ENCODE peak calls at places on chromosomes 5 and 9, in seven cellular contexts. One of them, this sample, is unnamed.

GRCh38 chr5:164256351-164256750 is 750.9 kb downstream of the MAT2B start:
- DNase-seq in colonic mucosa: no peak
- DNase-seq in GM13977: no peak
- DNase-seq in GM06990: no peak
- DNase-seq in neural crest cell: no peak
- DNase-seq in endothelial cell: no peak
- DNase-seq in CD4-positive, alpha-beta T cell: no peak
- DNase-seq in this sample: no peak

GRCh38 chr5:94776167-94776566 is 157.7 kb downstream of the SLF1 start:
- DNase-seq in colonic mucosa: no peak
- DNase-seq in GM13977: no peak
- DNase-seq in GM06990: no peak
- DNase-seq in neural crest cell: no peak
- DNase-seq in endothelial cell: no peak
- DNase-seq in CD4-positive, alpha-beta T cell: no peak
- DNase-seq in this sample: no peak

GRCh38 chr5:81774359-81774758 is 23.5 kb upstream of the SSBP2 start:
- DNase-seq in colonic mucosa: no peak
- DNase-seq in GM13977: no peak
- DNase-seq in GM06990: no peak
- DNase-seq in neural crest cell: no peak
- DNase-seq in endothelial cell: no peak
- DNase-seq in CD4-positive, alpha-beta T cell: no peak
- DNase-seq in this sample: no peak

GRCh38 chr5:128227984-128228383 is 144.4 kb downstream of the SLC12A2 start:
- DNase-seq in colonic mucosa: no peak
- DNase-seq in GM13977: no peak
- DNase-seq in GM06990: no peak
- DNase-seq in neural crest cell: no peak
- DNase-seq in endothelial cell: no peak
- DNase-seq in CD4-positive, alpha-beta T cell: no peak
- DNase-seq in this sample: no peak

GRCh38 chr9:85155380-85155779 is 485.9 kb downstream of the NTRK2 start:
- DNase-seq in colonic mucosa: no peak
- DNase-seq in GM13977: no peak
- DNase-seq in GM06990: no peak
- DNase-seq in neural crest cell: no peak
- DNase-seq in endothelial cell: no peak
- DNase-seq in CD4-positive, alpha-beta T cell: no peak
- DNase-seq in this sample: no peak

GRCh38 chr5:103207653-103208052 is 50.9 kb upstream of the MACIR start:
- DNase-seq in colonic mucosa: no peak
- DNase-seq in GM13977: no peak
- DNase-seq in GM06990: no peak
- DNase-seq in neural crest cell: no peak
- DNase-seq in endothelial cell: no peak
- DNase-seq in CD4-positive, alpha-beta T cell: no peak
- DNase-seq in this sample: no peak

GRCh38 chr9:115786321-115786720 is 367.3 kb upstream of the PAPPA start:
- DNase-seq in colonic mucosa: no peak
- DNase-seq in GM13977: no peak
- DNase-seq in GM06990: no peak
- DNase-seq in neural crest cell: no peak
- DNase-seq in endothelial cell: no peak
- DNase-seq in CD4-positive, alpha-beta T cell: no peak
- DNase-seq in this sample: no peak

GRCh38 chr5:61263072-61263471 is 69.0 kb upstream of the ZSWIM6 start:
- DNase-seq in colonic mucosa: no peak
- DNase-seq in GM13977: no peak
- DNase-seq in GM06990: peak
- DNase-seq in neural crest cell: no peak
- DNase-seq in endothelial cell: no peak
- DNase-seq in CD4-positive, alpha-beta T cell: no peak
- DNase-seq in this sample: peak

GRCh38 chr5:172724658-172725183 is 46.3 kb downstream of the DUSP1 start:
- DNase-seq in colonic mucosa: no peak
- DNase-seq in GM13977: no peak
- DNase-seq in GM06990: no peak
- DNase-seq in neural crest cell: no peak
- DNase-seq in endothelial cell: no peak
- DNase-seq in CD4-positive, alpha-beta T cell: no peak
- DNase-seq in this sample: no peak

GRCh38 chr5:176675676-176676360 is 28.5 kb downstream of the TSPAN17 start:
- DNase-seq in colonic mucosa: no peak
- DNase-seq in GM13977: no peak
- DNase-seq in GM06990: no peak
- DNase-seq in neural crest cell: peak
- DNase-seq in endothelial cell: peak
- DNase-seq in CD4-positive, alpha-beta T cell: no peak
- DNase-seq in this sample: no peak

GRCh38 chr9:100515578-100516494 is 42.9 kb downstream of the TMEFF1 start:
- DNase-seq in colonic mucosa: no peak
- DNase-seq in GM13977: no peak
- DNase-seq in GM06990: no peak
- DNase-seq in neural crest cell: no peak
- DNase-seq in endothelial cell: no peak
- DNase-seq in CD4-positive, alpha-beta T cell: no peak
- DNase-seq in this sample: no peak

GRCh38 chr5:15326932-15327331 is 173.0 kb upstream of the FBXL7 start:
- DNase-seq in colonic mucosa: no peak
- DNase-seq in GM13977: no peak
- DNase-seq in GM06990: no peak
- DNase-seq in neural crest cell: no peak
- DNase-seq in endothelial cell: no peak
- DNase-seq in CD4-positive, alpha-beta T cell: no peak
- DNase-seq in this sample: no peak

GRCh38 chr5:14925326-14925725 is 53.7 kb upstream of the ANKH start:
- DNase-seq in colonic mucosa: no peak
- DNase-seq in GM13977: no peak
- DNase-seq in GM06990: no peak
- DNase-seq in neural crest cell: no peak
- DNase-seq in endothelial cell: no peak
- DNase-seq in CD4-positive, alpha-beta T cell: no peak
- DNase-seq in this sample: no peak

GRCh38 chr9:36008774-36009300 is 27.9 kb upstream of the RECK start:
- DNase-seq in colonic mucosa: peak
- DNase-seq in GM13977: peak
- DNase-seq in GM06990: no peak
- DNase-seq in neural crest cell: peak
- DNase-seq in endothelial cell: peak
- DNase-seq in CD4-positive, alpha-beta T cell: peak
- DNase-seq in this sample: peak

GRCh38 chr5:90983148-90983547 is 400.0 kb downstream of the ARRDC3 start:
- DNase-seq in colonic mucosa: no peak
- DNase-seq in GM13977: no peak
- DNase-seq in GM06990: no peak
- DNase-seq in neural crest cell: no peak
- DNase-seq in endothelial cell: no peak
- DNase-seq in CD4-positive, alpha-beta T cell: no peak
- DNase-seq in this sample: no peak

GRCh38 chr5:169742773-169743296 is 105.8 kb downstream of the DOCK2 start:
- DNase-seq in colonic mucosa: no peak
- DNase-seq in GM13977: no peak
- DNase-seq in GM06990: no peak
- DNase-seq in neural crest cell: no peak
- DNase-seq in endothelial cell: no peak
- DNase-seq in CD4-positive, alpha-beta T cell: no peak
- DNase-seq in this sample: no peak

GRCh38 chr5:140147460-140147859 is 21.7 kb downstream of the IGIP start:
- DNase-seq in colonic mucosa: no peak
- DNase-seq in GM13977: no peak
- DNase-seq in GM06990: no peak
- DNase-seq in neural crest cell: no peak
- DNase-seq in endothelial cell: no peak
- DNase-seq in CD4-positive, alpha-beta T cell: no peak
- DNase-seq in this sample: no peak

GRCh38 chr5:140146523-140146842 is 20.7 kb downstream of the IGIP start:
- DNase-seq in colonic mucosa: no peak
- DNase-seq in GM13977: no peak
- DNase-seq in GM06990: no peak
- DNase-seq in neural crest cell: no peak
- DNase-seq in endothelial cell: no peak
- DNase-seq in CD4-positive, alpha-beta T cell: no peak
- DNase-seq in this sample: no peak

GRCh38 chr5:140150201-140150600 is 24.5 kb downstream of the IGIP start:
- DNase-seq in colonic mucosa: no peak
- DNase-seq in GM13977: no peak
- DNase-seq in GM06990: no peak
- DNase-seq in neural crest cell: no peak
- DNase-seq in endothelial cell: no peak
- DNase-seq in CD4-positive, alpha-beta T cell: no peak
- DNase-seq in this sample: no peak

GRCh38 chr5:140145818-140146522 is 20.2 kb downstream of the IGIP start:
- DNase-seq in colonic mucosa: peak
- DNase-seq in GM13977: peak
- DNase-seq in GM06990: peak
- DNase-seq in neural crest cell: peak
- DNase-seq in endothelial cell: peak
- DNase-seq in CD4-positive, alpha-beta T cell: no peak
- DNase-seq in this sample: peak

DNA sequence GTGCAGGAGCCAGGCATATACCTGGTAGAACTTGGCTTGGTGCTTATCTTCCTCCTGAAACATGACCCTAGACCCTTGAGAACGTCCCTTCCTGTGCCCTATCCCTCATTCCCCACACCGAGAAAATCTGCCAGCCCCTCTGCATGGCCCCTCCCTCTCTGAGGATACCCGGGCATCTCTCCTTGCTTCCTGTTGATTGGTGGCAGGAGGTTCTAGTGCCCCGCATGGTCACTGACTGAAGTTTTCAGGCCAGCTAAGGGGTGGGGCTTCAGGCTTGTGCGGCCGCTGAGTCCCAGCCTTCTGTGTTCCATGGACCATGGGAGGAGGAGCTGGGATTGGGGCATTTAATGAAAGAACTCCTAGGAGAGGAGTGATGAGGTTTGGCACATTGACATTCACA is 22.8 kb downstream of the IGIP start:
- DNase-seq in colonic mucosa: no peak
- DNase-seq in GM13977: no peak
- DNase-seq in GM06990: no peak
- DNase-seq in neural crest cell: peak
- DNase-seq in endothelial cell: peak
- DNase-seq in CD4-positive, alpha-beta T cell: no peak
- DNase-seq in this sample: no peak
- TF ChIP-seq CTCF in colonic mucosa: no peak
- TF ChIP-seq CTCF in GM13977: no peak
- TF ChIP-seq CTCF in GM06990: no peak
- TF ChIP-seq CTCF in neural crest cell: no peak
- TF ChIP-seq CTCF in endothelial cell: no peak
- TF ChIP-seq CTCF in CD4-positive, alpha-beta T cell: no peak
- TF ChIP-seq CTCF in this sample: no peak

DNA sequence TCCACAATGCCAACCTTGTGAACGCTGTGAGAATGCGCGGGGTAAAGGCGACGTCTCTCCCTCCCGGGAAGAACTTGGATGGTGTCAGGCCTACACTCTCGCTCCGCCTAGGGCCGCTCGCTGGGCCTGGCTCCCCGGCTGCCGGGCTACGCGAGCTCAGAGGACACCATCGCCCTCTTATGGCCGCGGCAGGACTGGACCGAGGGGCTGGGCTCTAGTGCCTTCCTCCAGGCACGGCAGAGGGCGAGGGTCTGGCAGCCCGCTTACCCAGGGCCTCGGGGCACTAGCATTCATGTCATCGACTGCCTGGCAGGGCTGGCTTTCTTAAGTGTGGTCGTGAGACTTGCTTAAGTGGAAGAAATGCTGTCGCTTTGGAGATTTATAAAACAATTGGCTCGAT is 1.2 kb upstream of the EXOSC2 start:
- DNase-seq in colonic mucosa: no peak
- DNase-seq in GM13977: peak
- DNase-seq in GM06990: no peak
- DNase-seq in neural crest cell: peak
- DNase-seq in endothelial cell: peak
- DNase-seq in CD4-positive, alpha-beta T cell: no peak
- DNase-seq in this sample: no peak
- TF ChIP-seq CTCF in colonic mucosa: no peak
- TF ChIP-seq CTCF in GM13977: peak
- TF ChIP-seq CTCF in GM06990: peak
- TF ChIP-seq CTCF in neural crest cell: peak
- TF ChIP-seq CTCF in endothelial cell: peak
- TF ChIP-seq CTCF in CD4-positive, alpha-beta T cell: no peak
- TF ChIP-seq CTCF in this sample: no peak

DNA sequence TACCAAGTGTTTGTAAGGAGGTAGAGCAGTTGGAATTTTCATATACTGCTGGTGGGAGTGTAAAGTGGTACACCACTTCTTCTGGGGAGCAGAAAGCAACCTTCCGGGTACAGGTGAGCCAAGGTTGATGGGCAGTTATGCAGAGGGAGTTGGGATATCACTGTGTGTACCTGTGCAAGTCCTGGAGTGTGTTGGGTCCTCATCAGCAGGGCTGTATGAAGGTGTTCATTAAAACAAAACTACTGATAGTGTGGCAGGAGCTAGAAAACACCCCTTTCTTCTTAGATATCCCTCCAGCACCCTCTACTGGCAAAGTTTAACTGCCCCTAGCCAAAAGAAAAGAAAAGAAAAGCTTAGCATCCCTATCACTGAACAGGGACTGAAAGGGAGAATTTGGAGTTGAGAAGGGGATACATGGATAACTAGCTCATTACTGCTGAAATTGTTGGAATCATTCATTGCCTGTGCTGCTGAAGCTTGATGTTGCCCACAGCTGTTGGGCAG is 10.7 kb downstream of the MARCHF6 start:
- DNase-seq in colonic mucosa: no peak
- DNase-seq in GM13977: no peak
- DNase-seq in GM06990: no peak
- DNase-seq in neural crest cell: no peak
- DNase-seq in endothelial cell: no peak
- DNase-seq in CD4-positive, alpha-beta T cell: no peak
- DNase-seq in this sample: no peak
- TF ChIP-seq CTCF in colonic mucosa: no peak
- TF ChIP-seq CTCF in GM13977: peak
- TF ChIP-seq CTCF in GM06990: peak
- TF ChIP-seq CTCF in neural crest cell: peak
- TF ChIP-seq CTCF in endothelial cell: no peak
- TF ChIP-seq CTCF in CD4-positive, alpha-beta T cell: no peak
- TF ChIP-seq CTCF in this sample: no peak

GRCh38 chr5:174755103-174755502 is 30.7 kb downstream of the MSX2 start:
- DNase-seq in colonic mucosa: no peak
- DNase-seq in GM13977: no peak
- DNase-seq in GM06990: no peak
- DNase-seq in neural crest cell: no peak
- DNase-seq in endothelial cell: no peak
- DNase-seq in CD4-positive, alpha-beta T cell: no peak
- DNase-seq in this sample: no peak
- TF ChIP-seq CTCF in colonic mucosa: no peak
- TF ChIP-seq CTCF in GM13977: no peak
- TF ChIP-seq CTCF in GM06990: no peak
- TF ChIP-seq CTCF in neural crest cell: peak
- TF ChIP-seq CTCF in endothelial cell: peak
- TF ChIP-seq CTCF in CD4-positive, alpha-beta T cell: no peak
- TF ChIP-seq CTCF in this sample: no peak

This sample was measured in GM10248.